ENCODE peak calls at places on chromosomes 12 and 14, in seven cellular contexts. W, D, J, X, Z, V and C are unnamed samples.

GRCh38 chr14:92352158-92352985 is 29.4 kb downstream of the SLC24A4 start:
- DNase-seq in W (peak; percentile 36), J (no peak), Z (peak; percentile 54), X (no peak), D (no peak), V (peak; percentile 66), C (peak; percentile 65)

GRCh38 chr14:104893435-104894207 is 28.6 kb downstream of the CEP170B start:
- DNase-seq in Z (peak; percentile 81), X (peak; percentile 51), V (no peak), J (no peak), W (no peak), D (no peak), C (no peak)

GRCh38 chr14:60091550-60092511 is at the start of gene PCNX4:
- DNase-seq in V (peak; percentile 95), X (peak; percentile 99), J (peak; percentile 97), D (peak; percentile 99), Z (peak; percentile 95), W (peak; percentile 98), C (peak; percentile 95)

GRCh38 chr14:94298130-94298529 is 5.1 kb upstream of the SERPINA10 start:
- DNase-seq in J (no peak), D (no peak), V (no peak), Z (no peak), W (no peak), X (no peak), C (no peak)

GRCh38 chr12:52392465-52393007 is 7.1 kb upstream of the KRT84 start:
- DNase-seq in J (no peak), D (no peak), Z (no peak), V (no peak), X (no peak), W (no peak), C (no peak)

GRCh38 chr14:104795781-104796681 is 483 bp upstream of the AKT1 start:
- DNase-seq in W (no peak), Z (peak; percentile 46), V (peak; percentile 52), X (peak; percentile 75), D (peak; percentile 38), J (no peak), C (peak; percentile 67)

GRCh38 chr12:12004524-12004923 is 66.2 kb upstream of the BCL2L14 start:
- DNase-seq in V (no peak), D (no peak), W (no peak), J (no peak), X (no peak), Z (no peak), C (no peak)

GRCh38 chr12:104890463-104891096 is 67.5 kb downstream of the SLC41A2 start:
- DNase-seq in X (no peak), Z (peak; percentile 2), W (no peak), V (peak; percentile 5), D (no peak), J (no peak), C (peak; percentile 23)

GRCh38 chr12:89706551-89707348 is 1.9 kb downstream of the ATP2B1 start:
- DNase-seq in V (no peak), J (no peak), D (peak; percentile 54), X (peak; percentile 51), W (peak; percentile 16), Z (peak; percentile 12), C (no peak)

GRCh38 chr12:108508243-108508642 is 6.8 kb upstream of the FICD start:
- DNase-seq in J (no peak), Z (no peak), X (no peak), V (peak; percentile 52), D (no peak), W (no peak), C (peak; percentile 60)

GRCh38 chr14:99176156-99176945 is 95.6 kb downstream of the BCL11B start:
- DNase-seq in X (no peak), V (no peak), W (no peak), J (no peak), D (no peak), Z (no peak), C (no peak)

GRCh38 chr12:70645494-70646317 is 8.5 kb upstream of the PTPRB start:
- DNase-seq in W (peak; percentile 23), D (no peak), V (peak; percentile 6), X (peak; percentile 56), J (peak; percentile 48), Z (no peak), C (peak; percentile 10)

GRCh38 chr12:117339104-117339503 is 22.3 kb downstream of the NOS1 start:
- DNase-seq in Z (no peak), V (no peak), W (no peak), X (no peak), D (no peak), J (no peak), C (no peak)

GRCh38 chr12:91620422-91620821 is 437.8 kb upstream of the DCN start:
- DNase-seq in J (no peak), W (no peak), D (no peak), Z (no peak), X (no peak), V (no peak), C (no peak)

GRCh38 chr12:46825526-46826414 is at the start of gene SLC38A4:
- DNase-seq in W (peak; percentile 53), X (peak; percentile 76), J (peak; percentile 7), D (no peak), V (no peak), Z (no peak), C (no peak)

GRCh38 chr14:74919421-74920165 is 3.5 kb downstream of the RPS6KL1 start:
- DNase-seq in V (no peak), J (no peak), Z (no peak), X (no peak), W (no peak), D (no peak), C (no peak)

GRCh38 chr12:5034605-5035004 is 9.1 kb upstream of the KCNA5 start:
- DNase-seq in W (no peak), Z (no peak), D (no peak), V (peak; percentile 39), X (no peak), J (no peak), C (peak; percentile 59)

GRCh38 chr14:65255583-65256443 is 153.5 kb upstream of the MAX start:
- DNase-seq in X (no peak), D (no peak), V (no peak), W (peak; percentile 88), J (no peak), Z (peak; percentile 18), C (no peak)

GRCh38 chr12:3732901-3733300 is 20.0 kb downstream of the CRACR2A start:
- DNase-seq in D (no peak), J (no peak), Z (no peak), W (no peak), X (no peak), V (no peak), C (no peak)

GRCh38 chr12:116123511-116124258 is 153.8 kb downstream of the MED13L start:
- DNase-seq in D (peak; percentile 70), X (peak; percentile 75), W (peak; percentile 57), J (no peak), Z (peak; percentile 90), V (peak; percentile 61), C (peak; percentile 67)

GRCh38 chr12:42744539-42745156 is 155.1 kb upstream of the PRICKLE1 start:
- DNase-seq in J (peak; percentile 44), X (no peak), Z (no peak), W (peak; percentile 88), D (no peak), V (no peak), C (no peak)

GRCh38 chr14:99872786-99873440 is 79.7 kb downstream of the EML1 start:
- DNase-seq in D (peak; percentile 59), V (no peak), Z (no peak), J (peak; percentile 22), W (peak; percentile 75), X (no peak), C (no peak)

GRCh38 chr14:71933026-71933587 is 878 bp downstream of the RGS6 start:
- DNase-seq in J (no peak), D (peak; percentile 7), V (peak; percentile 26), W (peak; percentile 45), X (no peak), Z (no peak), C (peak; percentile 34)

GRCh38 chr12:116248930-116249329 is 28.6 kb downstream of the MED13L start:
- DNase-seq in X (no peak), V (no peak), D (no peak), W (no peak), J (no peak), Z (no peak), C (no peak)

GRCh38 chr12:126784328-126784921 is 1482.5 kb upstream of the TMEM132C start:
- DNase-seq in J (no peak), X (no peak), W (peak; percentile 33), D (peak; percentile 6), Z (peak; percentile 68), V (peak; percentile 45), C (peak; percentile 52)

GRCh38 chr14:64997108-64997794 is 10.6 kb downstream of the FNTB start:
- DNase-seq in Z (no peak), X (no peak), V (no peak), J (no peak), W (no peak), D (peak; percentile 74), C (no peak)

GRCh38 chr14:104035300-104035699 is 50.2 kb upstream of the ASPG start:
- DNase-seq in V (no peak), X (no peak), D (no peak), W (no peak), Z (no peak), J (no peak), C (no peak)

GRCh38 chr14:89267163-89267562 is 149.9 kb downstream of the FOXN3 start:
- DNase-seq in X (no peak), V (no peak), J (no peak), W (no peak), Z (no peak), D (no peak), C (no peak)

GRCh38 chr12:54526800-54527630 is 22.4 kb upstream of the PDE1B start:
- DNase-seq in X (no peak), V (peak; percentile 65), W (peak; percentile 91), D (peak; percentile 24), Z (peak; percentile 59), J (no peak), C (peak; percentile 64)

GRCh38 chr14:56173360-56173922 is 55.2 kb downstream of the PELI2 start:
- DNase-seq in V (no peak), J (no peak), X (no peak), W (no peak), Z (peak; percentile 35), D (no peak), C (no peak)